ENCODE peak calls at places on chromosomes 7 and 10, in eight cellular contexts. X, T, B, R, Q, W, G and O are unnamed samples. For H3K4me1, the result is how much of the 10 kb centered on the place peaks cover.

GRCh38 chr7:135322571-135323340 is 89.1 kb downstream of the STRA8 start:
- DNase-seq in Q (no peak), R (no peak), W (no peak), X (no peak), G (no peak), T (no peak), B (peak), O (no peak)

GRCh38 chr7:66138994-66139752 is 24.5 kb downstream of the CRCP start:
- DNase-seq in R (peak), W (no peak), Q (no peak), T (no peak), X (no peak), B (peak), G (no peak), O (no peak)

GRCh38 chr10:87000491-87000890 is 19.6 kb upstream of the FAM25A start:
- DNase-seq in G (no peak), W (no peak), Q (no peak), B (no peak), X (no peak), T (no peak), R (peak), O (no peak)

GRCh38 chr7:158694650-158695049 is 10.0 kb downstream of the NCAPG2 start:
- DNase-seq in R (no peak), T (no peak), B (no peak), Q (no peak), W (no peak), X (no peak), G (no peak), O (no peak)

GRCh38 chr10:129410688-129411087 is 56.4 kb upstream of the MGMT start:
- DNase-seq in Q (no peak), W (no peak), X (no peak), T (no peak), B (no peak), G (no peak), R (no peak), O (no peak)

GRCh38 chr7:77933394-77933793 is 134.8 kb downstream of the PHTF2 start:
- DNase-seq in G (no peak), W (no peak), X (no peak), Q (no peak), T (no peak), B (peak), R (peak), O (no peak)

GRCh38 chr10:87660484-87661133 is 931 bp downstream of the PAPSS2 start:
- DNase-seq in T (no peak), X (no peak), G (peak), Q (peak), R (peak), B (peak), W (no peak), O (no peak)

GRCh38 chr7:131724776-131725345 is 168.4 kb upstream of the PODXL start:
- DNase-seq in B (no peak), R (no peak), G (no peak), X (no peak), Q (no peak), T (no peak), W (no peak), O (no peak)

GRCh38 chr7:156527458-156527890 is 113.1 kb upstream of the RNF32 start:
- DNase-seq in B (no peak), Q (no peak), X (no peak), G (peak), R (no peak), W (no peak), T (no peak), O (no peak)

GRCh38 chr7:117582219-117582704 is 102.4 kb downstream of the CFTR start:
- DNase-seq in R (peak), X (no peak), B (no peak), W (no peak), T (no peak), G (peak), Q (peak), O (no peak)

GRCh38 chr10:124534231-124534798 is 72.7 kb downstream of the LHPP start:
- DNase-seq in B (no peak), G (no peak), X (peak), R (no peak), T (peak), W (peak), Q (peak), O (no peak)

GRCh38 chr7:110043514-110043913 is 1047.4 kb upstream of the LRRN3 start:
- DNase-seq in T (no peak), B (no peak), X (no peak), G (no peak), W (no peak), Q (no peak), R (peak), O (no peak)

GRCh38 chr7:151833691-151834090 is 43.2 kb downstream of the PRKAG2 start:
- DNase-seq in B (no peak), R (no peak), Q (peak), T (no peak), G (no peak), W (no peak), X (no peak), O (no peak)

GRCh38 chr7:87213252-87213651 is 6.3 kb downstream of the TMEM243 start:
- DNase-seq in T (no peak), X (no peak), B (no peak), W (no peak), Q (no peak), R (no peak), G (no peak), O (no peak)
- H3K27ac ChIP-seq in T (peak), X (peak), B (no peak), W (no peak), Q (no peak), R (no peak), G (no peak), O (peak)

GRCh38 chr10:97333601-97334369 is 744 bp downstream of the FRAT2 start:
- DNase-seq in X (peak), R (peak), T (peak), Q (peak), B (peak), W (peak), G (peak), O (peak)

GRCh38 chr10:97335995-97336394 is 1.5 kb upstream of the FRAT2 start:
- DNase-seq in W (no peak), X (no peak), G (no peak), B (no peak), Q (no peak), T (no peak), R (no peak), O (no peak)

GRCh38 chr10:97333351-97333600 is 1.3 kb downstream of the FRAT2 start:
- DNase-seq in B (peak), G (no peak), R (peak), W (peak), X (no peak), T (peak), Q (peak), O (no peak)

GRCh38 chr10:97335188-97335619 is 675 bp upstream of the FRAT2 start:
- DNase-seq in B (no peak), Q (peak), T (peak), R (no peak), W (peak), G (no peak), X (no peak), O (peak)

GRCh38 chr10:97334370-97335175 is at the start of gene FRAT2:
- DNase-seq in G (peak), R (peak), X (peak), T (peak), B (peak), W (peak), Q (peak), O (peak)
- H3K4me1 ChIP-seq in G (half or more), R (under half), X (under half), T (under half), B (under half), W (under half), Q (under half), O (half or more)

GRCh38 chr10:88890681-88891371 is 10.8 kb downstream of the STAMBPL1 start:
- DNase-seq in G (no peak), W (no peak), Q (no peak), B (no peak), T (no peak), R (peak), X (no peak), O (no peak)

GRCh38 chr10:88893611-88894010 is 13.6 kb downstream of the STAMBPL1 start:
- DNase-seq in G (no peak), B (no peak), X (no peak), R (peak), T (no peak), W (no peak), Q (no peak), O (no peak)

GRCh38 chr10:88892223-88892967 is 12.3 kb downstream of the STAMBPL1 start:
- DNase-seq in X (no peak), G (no peak), B (peak), R (peak), W (peak), T (no peak), Q (no peak), O (no peak)

GRCh38 chr10:88886557-88886956 is 6.5 kb downstream of the STAMBPL1 start:
- DNase-seq in R (no peak), Q (no peak), W (no peak), X (no peak), T (peak), B (no peak), G (no peak), O (no peak)

DNA sequence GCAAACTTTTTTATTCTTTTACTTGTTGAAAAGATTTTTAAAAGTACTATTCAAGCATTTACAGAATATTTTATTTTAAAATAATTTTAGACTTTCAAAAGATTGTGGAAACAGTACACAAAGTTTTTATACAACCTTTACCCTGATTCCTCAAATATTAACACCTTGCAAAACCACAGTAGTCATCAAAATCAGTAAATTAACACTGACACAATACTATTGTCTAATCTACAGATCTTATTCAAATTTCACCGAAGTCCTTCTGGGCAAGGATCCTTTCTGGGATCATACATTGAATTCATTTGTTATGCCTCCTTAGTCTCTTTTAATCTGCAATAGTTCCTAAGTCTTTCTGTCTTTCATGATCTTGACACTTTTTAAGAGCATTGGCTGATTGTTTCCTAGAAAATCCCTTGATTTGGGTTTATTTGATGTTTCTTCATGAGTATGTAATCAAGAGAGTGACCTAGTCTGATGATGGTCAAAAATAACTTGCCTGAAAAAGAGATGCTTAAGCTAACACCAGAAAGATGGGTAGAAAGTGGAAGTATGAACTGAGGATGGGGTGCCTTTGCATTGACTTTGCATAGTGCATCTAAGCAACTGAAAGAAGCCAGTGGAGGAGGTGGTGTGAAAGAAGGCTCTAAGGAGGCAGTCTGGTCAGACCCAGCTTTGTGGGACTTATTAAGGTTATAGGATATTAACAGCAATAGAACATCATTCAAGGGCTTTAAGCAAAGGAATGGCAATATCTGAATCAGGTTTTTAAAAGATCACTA is 9.7 kb downstream of the STAMBPL1 start:
- DNase-seq in G (no peak), Q (no peak), W (no peak), R (no peak), T (peak), X (no peak), B (no peak), O (no peak)
- H3K27ac ChIP-seq in G (no peak), Q (no peak), W (no peak), R (peak), T (no peak), X (no peak), B (peak), O (no peak)

GRCh38 chr10:69870591-69870990 is 68.9 kb downstream of the COL13A1 start:
- DNase-seq in G (no peak), X (no peak), T (no peak), W (no peak), R (no peak), Q (no peak), B (no peak), O (no peak)

GRCh38 chr10:69871074-69871473 is 69.4 kb downstream of the COL13A1 start:
- DNase-seq in W (peak), G (no peak), R (no peak), X (no peak), T (no peak), Q (no peak), B (peak), O (no peak)

GRCh38 chr10:69874464-69874863 is 72.8 kb downstream of the COL13A1 start:
- DNase-seq in R (peak), G (no peak), X (no peak), Q (peak), B (peak), W (no peak), T (no peak), O (no peak)

GRCh38 chr10:69872326-69872725 is 70.6 kb downstream of the COL13A1 start:
- DNase-seq in B (peak), R (no peak), Q (no peak), X (no peak), W (no peak), G (no peak), T (no peak), O (no peak)

DNA sequence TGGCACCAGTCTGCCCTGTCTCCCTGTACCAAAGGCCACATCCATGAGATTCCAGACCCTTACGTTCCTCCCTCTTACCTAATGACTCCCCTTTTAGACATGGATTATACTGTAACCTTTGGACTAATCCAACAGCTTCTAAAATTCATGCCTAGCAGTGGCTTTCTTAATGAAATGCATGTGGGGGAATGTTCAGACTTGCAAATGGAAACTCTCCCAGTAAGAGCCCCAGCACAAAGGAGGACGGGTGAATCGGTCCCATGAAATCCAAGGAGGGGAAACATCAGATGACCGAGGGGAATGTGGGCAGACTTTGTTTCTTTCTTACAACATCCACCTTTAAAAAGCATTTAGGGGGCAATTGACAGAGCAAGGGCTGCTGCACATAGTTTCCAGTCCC is 71.4 kb downstream of the COL13A1 start:
- DNase-seq in R (no peak), Q (no peak), T (no peak), B (peak), W (no peak), G (no peak), X (no peak), O (no peak)
- H3K4me1 ChIP-seq in R (under half), Q (under half), T (under half), B (under half), W (under half), G (under half), X (under half), O (under half)

DNA sequence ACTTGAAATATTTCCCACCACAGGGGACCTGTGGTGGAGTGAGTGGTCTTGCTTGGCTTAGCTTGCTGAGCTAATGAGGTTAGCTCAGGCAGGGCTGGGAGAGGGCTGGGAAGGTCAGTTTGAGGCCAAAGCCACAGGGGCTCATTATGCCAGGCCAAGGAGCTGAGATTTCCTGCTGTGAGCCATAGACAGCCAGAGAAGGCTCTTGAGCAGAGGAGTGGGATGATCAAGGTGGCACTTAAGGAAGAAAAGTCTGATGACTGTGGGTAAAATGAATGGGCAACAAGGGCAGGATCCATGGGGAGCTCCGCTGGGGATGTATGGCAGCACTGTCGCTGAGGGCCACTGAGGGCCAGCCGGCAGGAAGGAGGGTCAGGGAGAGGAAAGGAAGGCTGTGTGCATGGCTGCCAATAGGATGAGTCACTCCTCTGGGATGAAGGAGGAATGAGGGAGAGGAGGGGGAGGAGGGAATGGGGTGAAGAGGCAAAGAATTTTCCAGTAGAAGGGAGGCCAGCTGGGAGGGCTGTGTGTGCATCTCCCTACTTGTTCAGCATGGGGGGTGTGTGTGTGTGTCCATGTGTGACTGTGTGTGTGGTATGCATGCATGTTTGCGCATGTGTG is 18.7 kb upstream of the ZNF488 start:
- DNase-seq in X (no peak), Q (peak), G (peak), B (peak), R (peak), W (peak), T (no peak), O (no peak)
- H3K27ac ChIP-seq in X (no peak), Q (no peak), G (no peak), B (peak), R (peak), W (no peak), T (no peak), O (no peak)

GRCh38 chr10:3763035-3763456 is 22.0 kb downstream of the KLF6 start:
- DNase-seq in G (no peak), R (peak), T (no peak), X (no peak), Q (no peak), B (no peak), W (no peak), O (no peak)
- H3K4me1 ChIP-seq in G (under half), R (under half), T (under half), X (half or more), Q (under half), B (under half), W (under half), O (under half)